ENCODE peak calls at places on chromosomes 7 and 10, in six cellular contexts. M is fibroblast of mammary gland, D is heart right ventricle, H is choroid plexus epithelial cell, I is IMR-90, C is A549. E is an unnamed sample.

GRCh38 chr7:32062150-32062549 is 8.1 kb downstream of the PDE1C start:
- DNase-seq in M (peak), D (peak), H (peak), I (peak), C (peak), E (peak)

GRCh38 chr10:21989453-21990154 is 13.9 kb downstream of the DNAJC1 start:
- DNase-seq in M (peak), D (peak), H (peak), I (peak), C (peak), E (peak)

GRCh38 chr10:75405201-75406143 is 3.9 kb upstream of the ZNF503 start:
- DNase-seq in M (no peak), D (no peak), H (no peak), I (no peak), C (no peak), E (no peak)

GRCh38 chr10:6204063-6204340 is 1.3 kb downstream of the PFKFB3 start:
- DNase-seq in M (no peak), D (peak), H (no peak), I (no peak), C (no peak), E (peak)

GRCh38 chr10:129494740-129495139 is 27.7 kb downstream of the MGMT start:
- DNase-seq in M (no peak), D (no peak), H (no peak), I (no peak), C (no peak), E (no peak)

GRCh38 chr10:128140425-128140824 is 14.2 kb upstream of the MKI67 start:
- DNase-seq in M (no peak), D (no peak), H (no peak), I (no peak), C (no peak), E (no peak)

GRCh38 chr10:124639206-124639605 is 105.0 kb downstream of the FAM53B start:
- DNase-seq in M (no peak), D (peak), H (no peak), I (no peak), C (no peak), E (no peak)

GRCh38 chr7:22663319-22663718 is 63.7 kb upstream of the IL6 start:
- DNase-seq in M (peak), D (no peak), H (peak), I (peak), C (no peak), E (peak)

GRCh38 chr10:78361031-78361430 is 327.4 kb downstream of the RPS24 start:
- DNase-seq in M (no peak), D (no peak), H (no peak), I (no peak), C (no peak), E (no peak)

GRCh38 chr7:92435542-92435941 is 11.7 kb upstream of the GATAD1 start:
- DNase-seq in M (no peak), D (no peak), H (no peak), I (no peak), C (no peak), E (no peak)

DNA sequence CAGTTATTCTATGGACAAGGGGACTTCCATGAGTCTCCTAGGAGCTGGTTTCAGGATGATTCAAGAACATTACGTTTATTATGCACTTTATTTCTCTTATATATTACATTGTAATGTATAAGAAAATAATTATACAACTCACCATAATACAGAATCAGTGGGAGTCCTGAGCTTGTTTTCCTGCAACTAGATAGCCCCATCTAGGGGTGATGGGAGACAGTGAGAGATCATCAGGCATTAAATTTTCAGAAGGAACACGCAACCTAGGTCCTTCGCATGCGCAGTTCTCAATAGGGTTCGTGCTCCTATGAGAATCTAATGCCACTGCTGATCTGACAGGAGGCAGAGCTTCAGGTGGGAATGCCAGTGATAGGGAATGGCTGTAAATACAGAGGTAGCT is 137.9 kb downstream of the ANKRD30A start:
- DNase-seq in M (no peak), D (no peak), H (no peak), I (no peak), C (peak), E (no peak)
- TF ChIP-seq CTCF in M (no peak), D (no peak), H (no peak), I (no peak), C (peak), E (peak)

GRCh38 chr7:142231716-142232115 is 26.1 kb downstream of the PRSS58 start:
- DNase-seq in M (peak), D (peak), H (peak), I (no peak), C (peak), E (peak)
- TF ChIP-seq CTCF in M (peak), D (no peak), H (no peak), I (no peak), C (no peak), E (no peak)

GRCh38 chr7:102039706-102040105 is 222.3 kb downstream of the CUX1 start:
- DNase-seq in M (no peak), D (no peak), H (no peak), I (no peak), C (no peak), E (no peak)
- TF ChIP-seq CTCF in M (no peak), D (no peak), H (no peak), I (no peak), C (no peak), E (no peak)

GRCh38 chr10:132102717-132103110 is 37.0 kb downstream of the JAKMIP3 start:
- DNase-seq in M (no peak), D (no peak), H (no peak), I (no peak), C (no peak), E (no peak)

GRCh38 chr10:132102071-132102716 is 36.4 kb downstream of the JAKMIP3 start:
- DNase-seq in M (no peak), D (no peak), H (no peak), I (no peak), C (no peak), E (no peak)

GRCh38 chr10:132099701-132100481 is 34.1 kb downstream of the JAKMIP3 start:
- DNase-seq in M (no peak), D (no peak), H (no peak), I (no peak), C (no peak), E (no peak)

GRCh38 chr10:132100556-132101349 is 35.0 kb downstream of the JAKMIP3 start:
- DNase-seq in M (no peak), D (no peak), H (no peak), I (no peak), C (no peak), E (no peak)

DNA sequence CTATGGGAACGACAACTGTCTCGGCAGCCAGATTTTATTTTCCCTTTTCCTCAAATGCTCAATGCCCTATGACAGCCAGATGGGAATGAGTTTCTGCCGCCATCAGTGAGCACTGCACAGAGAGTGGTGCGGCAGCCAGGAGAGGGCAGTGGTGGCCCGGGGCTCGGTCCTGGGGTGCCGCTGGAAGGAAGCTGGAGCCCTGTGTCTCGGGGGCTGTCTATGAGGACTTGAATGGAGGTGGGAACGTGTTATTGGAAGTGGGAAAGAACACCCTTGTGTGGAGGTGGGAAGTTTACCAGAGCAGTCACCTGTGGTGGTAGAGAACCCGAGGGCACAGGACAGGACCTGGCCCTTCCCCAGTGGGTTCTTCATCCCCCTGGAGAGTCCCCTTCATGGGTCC is 35.8 kb downstream of the JAKMIP3 start:
- DNase-seq in M (no peak), D (no peak), H (no peak), I (no peak), C (no peak), E (no peak)
- TF ChIP-seq CTCF in M (no peak), D (no peak), H (no peak), I (no peak), C (no peak), E (no peak)

DNA sequence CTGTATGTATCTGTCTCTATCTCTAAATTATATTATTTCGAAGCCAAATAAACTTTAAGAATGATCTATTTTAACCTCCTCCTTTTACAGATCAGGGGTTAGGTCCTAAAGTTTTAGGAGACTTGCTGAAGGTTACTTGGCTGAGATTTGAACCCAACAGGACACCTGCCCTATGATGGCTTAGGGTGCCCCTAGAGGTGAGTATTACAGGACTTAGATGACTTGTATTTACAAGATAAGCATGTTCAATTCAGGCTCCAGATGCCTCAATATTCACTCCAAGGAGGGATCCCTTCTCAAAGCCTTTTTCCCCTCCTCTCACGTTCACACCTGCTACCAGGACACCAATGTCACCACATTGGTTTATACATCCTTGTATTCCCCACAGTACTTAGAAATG is 872.4 kb upstream of the AUTS2 start:
- DNase-seq in M (no peak), D (no peak), H (no peak), I (no peak), C (no peak), E (no peak)
- TF ChIP-seq CTCF in M (peak), D (no peak), H (no peak), I (no peak), C (peak), E (no peak)

E was measured in MCF 10A.